ENCODE peak calls at places on chromosomes 16 and 17, in five cellular contexts. One of them, this sample, is unnamed.

GRCh38 chr17:73165616-73166404 is 1.0 kb downstream of the SSTR2 start:
- DNase-seq in spleen: no peak
- DNase-seq in H9: peak; percentile 55
- DNase-seq in astrocyte of the spinal cord: no peak
- DNase-seq in nephron progenitor cell: peak; percentile 47
- DNase-seq in this sample: peak; percentile 38

GRCh38 chr17:8283356-8283755 is 5.1 kb upstream of the RANGRF start:
- DNase-seq in H9: no peak
- DNase-seq in nephron progenitor cell: no peak
- DNase-seq in spleen: no peak
- DNase-seq in astrocyte of the spinal cord: no peak
- DNase-seq in this sample: no peak

GRCh38 chr17:61366076-61366714 is 33.4 kb upstream of the TBX2 start:
- DNase-seq in astrocyte of the spinal cord: no peak
- DNase-seq in spleen: peak; percentile 25
- DNase-seq in H9: no peak
- DNase-seq in nephron progenitor cell: no peak
- DNase-seq in this sample: no peak

GRCh38 chr16:12906271-12906670 is 4.9 kb downstream of the SHISA9 start:
- DNase-seq in nephron progenitor cell: no peak
- DNase-seq in H9: no peak
- DNase-seq in spleen: no peak
- DNase-seq in astrocyte of the spinal cord: no peak
- DNase-seq in this sample: no peak

GRCh38 chr17:59972778-59973177 is 8.2 kb upstream of the RNFT1 start:
- DNase-seq in nephron progenitor cell: no peak
- DNase-seq in spleen: no peak
- DNase-seq in astrocyte of the spinal cord: peak; percentile 4
- DNase-seq in H9: no peak
- DNase-seq in this sample: no peak

GRCh38 chr16:70460737-70461261 is 6.4 kb downstream of the FCSK start:
- DNase-seq in spleen: no peak
- DNase-seq in astrocyte of the spinal cord: no peak
- DNase-seq in nephron progenitor cell: no peak
- DNase-seq in H9: no peak
- DNase-seq in this sample: no peak

GRCh38 chr16:50228364-50228868 is 37.9 kb upstream of the ADCY7 start:
- DNase-seq in nephron progenitor cell: no peak
- DNase-seq in astrocyte of the spinal cord: no peak
- DNase-seq in spleen: no peak
- DNase-seq in H9: no peak
- DNase-seq in this sample: no peak

GRCh38 chr16:7423436-7423941 is 90.8 kb downstream of the RBFOX1 start:
- DNase-seq in nephron progenitor cell: no peak
- DNase-seq in spleen: no peak
- DNase-seq in astrocyte of the spinal cord: no peak
- DNase-seq in H9: no peak
- DNase-seq in this sample: no peak

GRCh38 chr17:4086041-4086483 is 56.8 kb downstream of the ZZEF1 start:
- DNase-seq in nephron progenitor cell: no peak
- DNase-seq in spleen: no peak
- DNase-seq in H9: no peak
- DNase-seq in astrocyte of the spinal cord: no peak
- DNase-seq in this sample: no peak

GRCh38 chr17:75891022-75891604 is 5.6 kb downstream of the TRIM65 start:
- DNase-seq in astrocyte of the spinal cord: no peak
- DNase-seq in nephron progenitor cell: no peak
- DNase-seq in spleen: peak; percentile 72
- DNase-seq in H9: no peak
- DNase-seq in this sample: no peak
- TF ChIP-seq CTCF in astrocyte of the spinal cord: no peak
- TF ChIP-seq CTCF in nephron progenitor cell: no peak
- TF ChIP-seq CTCF in spleen: no peak
- TF ChIP-seq CTCF in H9: no peak
- TF ChIP-seq CTCF in this sample: no peak

GRCh38 chr16:1430214-1430758 is 592 bp upstream of the PERCC1 start:
- DNase-seq in spleen: no peak
- DNase-seq in nephron progenitor cell: no peak
- DNase-seq in H9: no peak
- DNase-seq in astrocyte of the spinal cord: no peak
- DNase-seq in this sample: no peak

GRCh38 chr16:1429631-1430030 is 1.2 kb upstream of the PERCC1 start:
- DNase-seq in spleen: no peak
- DNase-seq in H9: no peak
- DNase-seq in astrocyte of the spinal cord: no peak
- DNase-seq in nephron progenitor cell: no peak
- DNase-seq in this sample: peak; percentile 9

GRCh38 chr16:1431497-1432270 is 806 bp downstream of the PERCC1 start:
- DNase-seq in astrocyte of the spinal cord: no peak
- DNase-seq in spleen: no peak
- DNase-seq in H9: no peak
- DNase-seq in nephron progenitor cell: no peak
- DNase-seq in this sample: peak; percentile 13

GRCh38 chr16:1432388-1433262 is 1.7 kb downstream of the PERCC1 start:
- DNase-seq in spleen: no peak
- DNase-seq in H9: no peak
- DNase-seq in nephron progenitor cell: no peak
- DNase-seq in astrocyte of the spinal cord: no peak
- DNase-seq in this sample: peak; percentile 20

DNA sequence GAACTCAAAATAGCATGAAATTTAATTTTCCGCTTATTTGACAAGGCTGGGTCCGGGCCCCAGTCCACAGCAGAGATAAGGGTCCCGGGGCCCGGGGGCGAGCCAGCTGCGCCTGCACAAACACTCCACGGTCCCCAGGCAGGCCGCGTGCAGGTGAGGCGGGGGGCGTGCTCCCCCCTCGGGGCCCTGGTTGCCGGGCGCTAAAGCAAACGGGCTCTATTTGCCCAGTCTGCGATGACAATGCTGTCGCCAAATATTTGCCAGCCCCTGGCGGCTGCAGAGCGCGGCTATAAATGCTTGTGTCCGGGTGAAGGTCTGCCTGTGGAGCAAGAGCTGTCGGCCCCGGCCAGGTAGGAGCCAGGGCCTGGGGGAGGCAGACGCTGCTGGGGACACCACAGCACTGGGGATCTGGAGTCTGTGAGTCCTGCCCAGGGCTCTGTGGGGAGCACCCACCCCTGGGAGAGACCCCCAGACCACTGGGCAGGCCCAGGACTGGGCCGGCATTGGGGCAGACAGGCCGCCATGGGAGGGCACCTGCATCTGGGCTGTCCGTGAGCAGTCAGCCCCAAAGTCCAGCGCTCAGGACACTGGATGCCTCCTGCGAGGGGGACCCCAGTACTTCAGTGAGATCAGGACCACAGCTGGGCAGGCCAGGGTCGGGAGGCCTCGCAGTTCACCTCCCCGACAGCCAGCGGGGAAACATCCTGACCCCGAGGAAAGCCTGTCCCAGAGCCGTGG is at the start of gene PERCC1:
- DNase-seq in nephron progenitor cell: no peak
- DNase-seq in astrocyte of the spinal cord: no peak
- DNase-seq in H9: no peak
- DNase-seq in spleen: no peak
- DNase-seq in this sample: peak; percentile 28
- TF ChIP-seq CTCF in nephron progenitor cell: no peak
- TF ChIP-seq CTCF in astrocyte of the spinal cord: no peak
- TF ChIP-seq CTCF in H9: no peak
- TF ChIP-seq CTCF in spleen: no peak
- TF ChIP-seq CTCF in this sample: no peak

GRCh38 chr17:20009052-20009301 is 182 bp upstream of the SPECC1 start:
- DNase-seq in nephron progenitor cell: no peak
- DNase-seq in spleen: no peak
- DNase-seq in astrocyte of the spinal cord: peak; percentile 40
- DNase-seq in H9: no peak
- DNase-seq in this sample: no peak

GRCh38 chr17:20010099-20010863 is 1.1 kb downstream of the SPECC1 start:
- DNase-seq in spleen: no peak
- DNase-seq in astrocyte of the spinal cord: peak; percentile 60
- DNase-seq in H9: peak; percentile 68
- DNase-seq in nephron progenitor cell: no peak
- DNase-seq in this sample: peak; percentile 35

GRCh38 chr17:20008242-20009051 is 712 bp upstream of the SPECC1 start:
- DNase-seq in nephron progenitor cell: peak; percentile 56
- DNase-seq in H9: peak; percentile 79
- DNase-seq in spleen: peak; percentile 86
- DNase-seq in astrocyte of the spinal cord: no peak
- DNase-seq in this sample: peak; percentile 37

GRCh38 chr17:20010886-20011402 is 1.8 kb downstream of the SPECC1 start:
- DNase-seq in nephron progenitor cell: no peak
- DNase-seq in spleen: no peak
- DNase-seq in astrocyte of the spinal cord: no peak
- DNase-seq in H9: no peak
- DNase-seq in this sample: no peak

DNA sequence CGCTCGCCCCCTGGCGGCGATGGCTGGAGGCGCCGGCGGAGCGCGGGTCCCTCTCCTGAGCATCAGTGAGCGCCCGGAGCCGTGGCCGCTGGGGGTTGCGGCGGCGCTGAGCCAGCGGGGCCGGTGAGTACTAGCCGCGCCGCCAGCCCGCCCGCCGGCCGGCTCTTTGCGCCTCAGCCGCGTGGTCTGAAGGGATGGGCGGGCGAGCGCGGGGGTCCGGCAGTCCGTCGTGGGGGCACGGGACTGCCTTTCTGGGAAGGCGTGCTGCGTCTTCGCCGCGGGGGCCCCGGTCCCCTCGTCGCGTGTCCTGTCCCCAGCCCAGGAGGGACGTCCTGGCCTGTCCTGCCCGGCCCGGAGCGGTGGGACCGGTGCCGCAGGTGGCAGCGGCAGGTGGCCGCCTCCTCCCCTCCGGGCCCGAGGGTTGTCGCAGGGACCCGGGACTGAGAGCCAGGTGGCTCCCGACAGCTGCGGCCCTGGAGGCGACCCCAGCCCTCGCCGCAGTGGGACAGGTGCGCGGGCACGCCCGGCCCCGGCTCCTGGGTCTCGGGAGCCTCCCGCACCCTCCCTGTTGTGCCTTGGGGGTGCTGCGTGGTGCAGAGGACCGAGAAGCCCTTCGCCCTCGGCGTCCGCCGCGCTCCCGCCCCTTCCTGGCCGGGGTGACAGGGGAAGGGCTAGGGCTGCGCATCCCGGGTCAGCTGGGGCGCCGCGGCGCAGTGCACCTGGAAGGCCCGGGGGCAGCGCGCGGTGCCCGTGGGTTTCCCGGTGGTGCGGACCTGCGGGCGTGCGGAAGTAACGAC is at the start of gene SPECC1:
- DNase-seq in nephron progenitor cell: peak; percentile 93
- DNase-seq in H9: peak; percentile 94
- DNase-seq in astrocyte of the spinal cord: peak; percentile 63
- DNase-seq in spleen: peak; percentile 97
- DNase-seq in this sample: peak; percentile 95
- TF ChIP-seq CTCF in nephron progenitor cell: peak; percentile 92
- TF ChIP-seq CTCF in H9: peak; percentile 99
- TF ChIP-seq CTCF in astrocyte of the spinal cord: peak; percentile 76
- TF ChIP-seq CTCF in spleen: peak; percentile 99
- TF ChIP-seq CTCF in this sample: peak; percentile 100

DNA sequence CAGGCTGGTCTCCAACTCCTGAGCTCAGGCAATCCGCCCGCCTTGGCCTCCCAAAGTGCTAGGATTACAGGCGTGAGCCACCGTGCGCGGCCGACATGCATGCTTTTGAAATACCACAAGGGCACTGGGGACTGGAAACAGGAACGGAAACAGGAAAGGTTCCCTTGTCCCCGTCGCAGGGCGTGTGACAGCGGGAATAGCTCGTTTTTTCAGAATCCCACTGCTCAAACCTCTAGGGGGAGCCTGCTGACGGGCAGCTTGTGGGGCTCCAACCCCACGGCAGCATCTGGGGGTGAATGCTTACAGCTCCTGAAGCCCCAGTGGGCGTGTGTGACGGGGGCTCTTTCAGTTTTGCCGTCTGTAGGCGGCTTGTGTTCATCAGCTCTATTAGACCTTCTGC is 18.8 kb upstream of the ASGR2 start:
- DNase-seq in astrocyte of the spinal cord: no peak
- DNase-seq in spleen: peak; percentile 81
- DNase-seq in H9: peak; percentile 89
- DNase-seq in nephron progenitor cell: peak; percentile 35
- DNase-seq in this sample: peak; percentile 36
- TF ChIP-seq CTCF in astrocyte of the spinal cord: peak; percentile 37
- TF ChIP-seq CTCF in spleen: no peak
- TF ChIP-seq CTCF in H9: peak; percentile 63
- TF ChIP-seq CTCF in nephron progenitor cell: peak; percentile 10
- TF ChIP-seq CTCF in this sample: peak; percentile 36

GRCh38 chr17:68822752-68823289 is 132.4 kb downstream of the ABCA8 start:
- DNase-seq in astrocyte of the spinal cord: no peak
- DNase-seq in H9: no peak
- DNase-seq in spleen: no peak
- DNase-seq in nephron progenitor cell: no peak
- DNase-seq in this sample: no peak

GRCh38 chr17:68820825-68821481 is 134.2 kb downstream of the ABCA8 start:
- DNase-seq in nephron progenitor cell: no peak
- DNase-seq in spleen: no peak
- DNase-seq in H9: no peak
- DNase-seq in astrocyte of the spinal cord: no peak
- DNase-seq in this sample: no peak

GRCh38 chr17:68820476-68820824 is 134.7 kb downstream of the ABCA8 start:
- DNase-seq in astrocyte of the spinal cord: no peak
- DNase-seq in nephron progenitor cell: no peak
- DNase-seq in spleen: no peak
- DNase-seq in H9: no peak
- DNase-seq in this sample: no peak

GRCh38 chr17:68821860-68822693 is 133.1 kb downstream of the ABCA8 start:
- DNase-seq in astrocyte of the spinal cord: peak; percentile 92
- DNase-seq in H9: no peak
- DNase-seq in nephron progenitor cell: peak; percentile 3
- DNase-seq in spleen: no peak
- DNase-seq in this sample: no peak

DNA sequence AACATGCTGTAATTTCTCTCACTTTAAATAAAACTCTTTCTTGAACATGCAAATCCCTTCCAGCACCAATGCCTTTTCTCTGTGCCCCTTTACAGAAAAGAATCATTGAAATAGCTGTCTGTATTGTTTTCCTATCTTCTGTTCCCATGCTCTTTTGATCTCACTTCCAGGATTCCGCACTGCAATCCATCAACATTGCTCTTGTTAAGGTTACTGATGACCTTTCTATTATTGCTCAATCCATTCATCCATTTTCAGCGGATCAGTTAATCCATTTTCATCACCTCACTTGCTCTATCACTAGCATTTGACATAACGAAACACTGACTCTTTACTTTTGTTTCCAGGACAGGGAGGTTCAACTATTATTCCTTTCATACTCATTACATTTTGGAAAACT is 130.5 kb downstream of the ABCA8 start:
- DNase-seq in H9: no peak
- DNase-seq in spleen: no peak
- DNase-seq in nephron progenitor cell: no peak
- DNase-seq in astrocyte of the spinal cord: no peak
- DNase-seq in this sample: no peak
- TF ChIP-seq CTCF in H9: no peak
- TF ChIP-seq CTCF in spleen: no peak
- TF ChIP-seq CTCF in nephron progenitor cell: no peak
- TF ChIP-seq CTCF in astrocyte of the spinal cord: no peak
- TF ChIP-seq CTCF in this sample: no peak

GRCh38 chr17:45006927-45007461 is 38.9 kb upstream of the C1QL1 start:
- DNase-seq in spleen: no peak
- DNase-seq in nephron progenitor cell: no peak
- DNase-seq in astrocyte of the spinal cord: no peak
- DNase-seq in H9: no peak
- DNase-seq in this sample: no peak
- TF ChIP-seq CTCF in spleen: no peak
- TF ChIP-seq CTCF in nephron progenitor cell: no peak
- TF ChIP-seq CTCF in astrocyte of the spinal cord: no peak
- TF ChIP-seq CTCF in H9: peak; percentile 12
- TF ChIP-seq CTCF in this sample: no peak

GRCh38 chr17:51734462-51734861 is 424.1 kb downstream of the CA10 start:
- DNase-seq in spleen: no peak
- DNase-seq in H9: peak; percentile 68
- DNase-seq in nephron progenitor cell: peak; percentile 15
- DNase-seq in astrocyte of the spinal cord: no peak
- DNase-seq in this sample: peak; percentile 61
- TF ChIP-seq CTCF in spleen: no peak
- TF ChIP-seq CTCF in H9: peak; percentile 73
- TF ChIP-seq CTCF in nephron progenitor cell: peak; percentile 43
- TF ChIP-seq CTCF in astrocyte of the spinal cord: peak; percentile 30
- TF ChIP-seq CTCF in this sample: peak; percentile 71

This sample was measured in glutamatergic neuron.